ENCODE peak calls at places on chromosomes 7 and 10, in five cellular contexts. G, D, U, H and W are unnamed samples.

GRCh38 chr10:124917939-124918830 is 23.7 kb upstream of the ZRANB1 start:
- DNase-seq in H (no peak), G (no peak), D (peak), U (no peak), W (peak)

GRCh38 chr10:84054743-84055142 is 84.6 kb upstream of the GHITM start:
- DNase-seq in H (no peak), D (peak), G (no peak), U (no peak), W (no peak)

GRCh38 chr7:116671681-116672595 is at the start of gene MET:
- DNase-seq in U (peak), D (peak), G (peak), H (peak), W (peak)

GRCh38 chr7:139159900-139160675 is 50.6 kb upstream of the ZC3HAV1 start:
- DNase-seq in G (no peak), U (no peak), H (no peak), D (no peak), W (no peak)

GRCh38 chr10:98481418-98481945 is 34.7 kb upstream of the HPS1 start:
- DNase-seq in H (no peak), D (peak), G (no peak), U (no peak), W (no peak)

GRCh38 chr7:107614425-107614824 is 34.4 kb downstream of the BCAP29 start:
- DNase-seq in H (no peak), D (no peak), G (no peak), U (no peak), W (peak)

GRCh38 chr10:46550795-46551700 is 5.4 kb downstream of the GPRIN2 start:
- DNase-seq in D (no peak), U (no peak), G (no peak), H (no peak), W (no peak)

GRCh38 chr7:71173955-71174354 is 42.0 kb downstream of the GALNT17 start:
- DNase-seq in H (no peak), G (no peak), U (no peak), D (peak), W (no peak)

GRCh38 chr10:128035557-128035973 is 90.7 kb downstream of the MKI67 start:
- DNase-seq in G (peak), D (peak), H (peak), U (peak), W (peak)

GRCh38 chr7:134255814-134256213 is 60.9 kb downstream of the SLC35B4 start:
- DNase-seq in H (peak), D (peak), U (no peak), G (no peak), W (no peak)

GRCh38 chr10:130464426-130464825 is 328.2 kb downstream of the GLRX3 start:
- DNase-seq in D (no peak), H (no peak), G (no peak), U (no peak), W (no peak)

GRCh38 chr7:123580406-123581161 is 21.0 kb upstream of the ASB15 start:
- DNase-seq in U (no peak), D (peak), H (no peak), G (peak), W (peak)

GRCh38 chr10:112352044-112352443 is 21.9 kb upstream of the ACSL5 start:
- DNase-seq in D (no peak), U (no peak), H (no peak), G (no peak), W (no peak)

GRCh38 chr7:29127527-29127926 is 18.8 kb downstream of the CPVL start:
- DNase-seq in G (no peak), U (no peak), D (no peak), H (no peak), W (no peak)

GRCh38 chr7:2438181-2438580 is 34.8 kb downstream of the CHST12 start:
- DNase-seq in H (no peak), D (no peak), U (no peak), G (no peak), W (no peak)

GRCh38 chr10:73261362-73261995 is 9.0 kb upstream of the MRPS16 start:
- DNase-seq in U (no peak), G (no peak), D (no peak), H (no peak), W (no peak)